ENCODE peak calls at places on chromosomes 6 and 20, in nine cellular contexts. V is GF-D8; R is hypothalamus; K is cardiac fibroblast; G is germinal center; J is right cardiac atrium; O is tibial nerve; P is amniotic stem cell; N is activated CD8-positive, alpha-beta memory T cell treated with anti-CD3 and anti-CD28 coated beads for 48 hours. Z is an unnamed sample.

GRCh38 chr20:48619126-48620101 is 208.4 kb downstream of the PREX1 start:
- DNase-seq in K (no peak), O (no peak), N (no peak), J (peak), G (no peak), P (no peak), V (no peak), R (no peak), Z (no peak)

GRCh38 chr6:137261393-137262154 is 42.4 kb upstream of the IFNGR1 start:
- DNase-seq in K (peak), N (no peak), J (no peak), P (no peak), R (no peak), V (no peak), G (peak), O (no peak), Z (no peak)

GRCh38 chr20:57414867-57415592 is 23.8 kb downstream of the RBM38 start:
- DNase-seq in K (peak), P (no peak), J (peak), N (no peak), O (no peak), R (no peak), G (no peak), V (no peak), Z (no peak)

GRCh38 chr6:137259349-137259748 is 40.2 kb upstream of the IFNGR1 start:
- DNase-seq in K (peak), P (no peak), O (no peak), G (no peak), J (no peak), R (no peak), N (no peak), V (no peak), Z (no peak)

GRCh38 chr20:61353996-61354390 is 101.9 kb downstream of the CDH4 start:
- DNase-seq in V (no peak), P (no peak), R (no peak), O (no peak), G (no peak), N (no peak), J (no peak), K (no peak), Z (no peak)

GRCh38 chr6:37667050-37667814 is 30.5 kb downstream of the MDGA1 start:
- DNase-seq in G (no peak), R (no peak), P (peak), O (no peak), N (no peak), V (no peak), J (no peak), K (peak), Z (no peak)

GRCh38 chr6:163254341-163254835 is 160.1 kb upstream of the QKI start:
- DNase-seq in J (no peak), K (no peak), G (no peak), R (no peak), O (no peak), N (no peak), P (no peak), V (no peak), Z (no peak)

GRCh38 chr6:47446974-47447373 is 30.6 kb upstream of the CD2AP start:
- DNase-seq in J (no peak), P (no peak), K (no peak), O (no peak), N (no peak), R (no peak), V (no peak), G (no peak), Z (no peak)

GRCh38 chr6:15573376-15573775 is 89.5 kb downstream of the DTNBP1 start:
- DNase-seq in R (no peak), P (no peak), J (no peak), G (no peak), V (no peak), O (no peak), N (no peak), K (no peak), Z (no peak)

GRCh38 chr6:46014511-46015118 is 1.0 kb downstream of the CLIC5 start:
- DNase-seq in V (no peak), G (no peak), K (no peak), J (peak), R (no peak), N (no peak), O (no peak), P (no peak), Z (no peak)

GRCh38 chr6:3825851-3826581 is 23.2 kb upstream of the FAM50B start:
- DNase-seq in G (no peak), P (peak), K (peak), R (peak), J (peak), O (peak), V (no peak), N (no peak), Z (no peak)